ENCODE peak calls at places on chromosomes 6 and 20, in eight cellular contexts. L is adrenal gland; I is progenitor cell of endocrine pancreas; G is stimulated activated CD4-positive, alpha-beta T cell treated with anti-CD3 and anti-CD28 coated beads, Interleukin-2, amount 100 ng/mL, for 4 hours; R is CD4-positive, alpha-beta memory T cell; N is ACHN; S is stimulated activated CD8-positive, alpha-beta memory T cell treated with anti-CD3 and anti-CD28 coated beads, Interleukin-4, amount 100 ng/mL, for 24 hours; C is nephron progenitor cell. W is an unnamed sample.

GRCh38 chr6:163338671-163339405 is 75.7 kb upstream of the QKI start:
- DNase-seq in L (peak), I (no peak), G (no peak), R (no peak), N (no peak), S (no peak), C (no peak), W (peak)

GRCh38 chr6:123062645-123063044 is 66.6 kb downstream of the CLVS2 start:
- DNase-seq in L (no peak), I (no peak), G (no peak), R (no peak), N (no peak), S (no peak), C (no peak), W (no peak)

GRCh38 chr6:106451419-106451818 is 90.9 kb downstream of the CRYBG1 start:
- DNase-seq in L (no peak), I (no peak), G (no peak), R (no peak), N (no peak), S (no peak), C (no peak), W (no peak)

GRCh38 chr6:37818536-37819176 is 871 bp upstream of the ZFAND3 start:
- DNase-seq in L (peak), I (peak), G (peak), R (peak), N (peak), S (peak), C (peak), W (peak)

GRCh38 chr6:34130870-34131269 is 15.0 kb downstream of the GRM4 start:
- DNase-seq in L (no peak), I (no peak), G (no peak), R (no peak), N (no peak), S (no peak), C (no peak), W (no peak)

GRCh38 chr20:48153523-48153922 is 368.2 kb upstream of the SULF2 start:
- DNase-seq in L (no peak), I (no peak), G (no peak), R (no peak), N (no peak), S (no peak), C (no peak), W (no peak)

GRCh38 chr6:153976921-153977693 is 61.9 kb upstream of the OPRM1 start:
- DNase-seq in L (no peak), I (no peak), G (no peak), R (no peak), N (no peak), S (no peak), C (no peak), W (no peak)

GRCh38 chr6:11429577-11429976 is 108.0 kb upstream of the TMEM170B start:
- DNase-seq in L (no peak), I (no peak), G (no peak), R (no peak), N (peak), S (no peak), C (no peak), W (no peak)